ENCODE peak calls at places on chromosome 17, in four cellular contexts. W, A, C and T are unnamed samples.

GRCh38 chr17:66715745-66716156 is 119.2 kb upstream of the CACNG5 start:
- DNase-seq in C (no peak), A (peak; percentile 46), W (no peak), T (no peak)

GRCh38 chr17:73718912-73719311 is 74.7 kb upstream of the SDK2 start:
- DNase-seq in A (no peak), W (no peak), C (no peak), T (no peak)

GRCh38 chr17:30235386-30236296 is at the start of gene SLC6A4:
- DNase-seq in W (no peak), C (no peak), A (no peak), T (no peak)

GRCh38 chr17:72030067-72030899 is 90.5 kb upstream of the SOX9 start:
- DNase-seq in A (peak; percentile 37), C (peak; percentile 15), W (peak; percentile 37), T (peak; percentile 46)

GRCh38 chr17:37392024-37392590 is 14.5 kb downstream of the ACACA start:
- DNase-seq in A (no peak), W (no peak), C (no peak), T (no peak)

GRCh38 chr17:71237903-71238538 is 882.8 kb upstream of the SOX9 start:
- DNase-seq in W (no peak), A (no peak), C (no peak), T (no peak)

GRCh38 chr17:29379084-29379811 is 10.9 kb upstream of the TAOK1 start:
- DNase-seq in C (no peak), A (peak; percentile 37), W (no peak), T (no peak)

GRCh38 chr17:8366231-8366630 is 10.3 kb downstream of the KRABD2 start:
- DNase-seq in A (no peak), C (no peak), W (no peak), T (no peak)

GRCh38 chr17:50533720-50534148 is 1.2 kb downstream of the EPN3 start:
- DNase-seq in A (peak; percentile 89), C (no peak), W (peak; percentile 56), T (no peak)

GRCh38 chr17:81298991-81299733 is 4.1 kb upstream of the SLC38A10 start:
- DNase-seq in A (no peak), W (no peak), C (no peak), T (no peak)

GRCh38 chr17:81298325-81298990 is 3.4 kb upstream of the SLC38A10 start:
- DNase-seq in A (no peak), W (no peak), C (no peak), T (peak; percentile 40)

GRCh38 chr17:81295031-81295677 is at the start of gene SLC38A10:
- DNase-seq in W (peak; percentile 92), A (peak; percentile 96), C (peak; percentile 84), T (peak; percentile 94)

GRCh38 chr17:81294512-81295030 is 536 bp downstream of the SLC38A10 start:
- DNase-seq in C (no peak), W (no peak), A (peak; percentile 53), T (no peak)

DNA sequence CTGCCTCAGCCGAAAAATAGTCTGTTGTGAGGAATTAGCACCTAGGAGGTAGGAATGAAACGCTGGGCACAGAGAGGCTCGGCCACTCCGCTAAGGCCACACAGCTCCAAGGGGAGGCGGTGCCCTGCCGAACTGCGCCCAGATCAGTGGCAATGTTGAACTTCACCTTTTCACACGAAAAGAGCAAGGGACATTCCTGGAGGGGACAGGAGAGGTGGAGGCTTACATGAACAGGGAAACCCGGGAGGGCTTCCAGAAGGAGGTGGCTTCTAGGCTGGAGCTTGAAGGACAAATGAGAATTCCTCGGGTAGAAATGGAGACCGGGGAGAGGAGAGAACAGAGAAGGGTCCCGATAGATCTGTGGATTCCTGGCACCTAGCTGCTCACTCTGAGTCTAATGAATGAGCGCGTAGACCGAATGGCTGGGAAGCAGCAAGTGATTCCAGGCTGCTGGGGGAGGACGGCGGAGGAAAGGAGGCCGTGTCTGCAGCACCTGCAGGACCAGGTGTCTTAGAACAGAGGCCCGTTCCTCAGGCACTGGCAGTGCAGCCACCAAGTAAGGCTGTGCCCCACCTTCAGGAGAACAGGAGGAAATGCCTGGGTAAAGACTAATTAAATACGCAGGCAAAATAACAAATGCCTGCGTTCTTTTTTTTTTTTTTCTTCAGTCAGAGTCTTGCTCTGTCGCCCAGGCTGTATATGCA is 723 bp upstream of the SLC38A10 start:
- DNase-seq in C (no peak), W (no peak), A (peak; percentile 80), T (peak; percentile 60)
- H3K27ac ChIP-seq in C (peak overlapping the region; percentile 99), W (peak overlapping the region; percentile 96), A (peak overlapping the region; percentile 90), T (peak overlapping the region; percentile 95)

DNA sequence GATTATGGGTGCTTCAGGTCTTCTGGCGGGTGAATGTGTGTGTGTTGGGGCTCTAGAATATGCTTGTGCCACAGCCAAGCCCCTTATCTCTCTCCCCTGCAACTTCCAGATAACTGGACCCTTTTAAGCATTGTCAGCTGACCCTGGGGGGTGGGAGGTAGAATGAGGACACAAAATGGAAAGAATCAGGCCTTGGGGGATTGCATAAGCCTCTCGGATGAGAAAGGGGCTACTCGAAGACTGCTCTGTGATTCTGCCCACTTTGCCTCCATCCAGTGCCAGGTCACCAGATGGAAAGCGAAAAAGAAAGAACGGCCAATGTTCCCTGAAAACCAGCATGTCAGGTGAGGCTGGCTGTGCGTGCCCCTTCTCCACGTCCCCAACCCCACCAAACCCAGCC is 13.8 kb downstream of the THRA start:
- DNase-seq in W (no peak), C (no peak), A (no peak), T (no peak)
- H3K27ac ChIP-seq in W (no peak overlapping the region), C (peak overlapping the region; percentile 100), A (no peak overlapping the region), T (peak overlapping the region; percentile 88)

GRCh38 chr17:55237268-55237667 is 27.5 kb upstream of the HLF start:
- DNase-seq in A (no peak), W (no peak), C (no peak), T (no peak)
- H3K27ac ChIP-seq in A (no peak overlapping the region), W (no peak overlapping the region), C (no peak overlapping the region), T (no peak overlapping the region)

GRCh38 chr17:61410100-61410551 is 10.5 kb downstream of the TBX2 start:
- DNase-seq in W (no peak), A (no peak), C (peak; percentile 9), T (no peak)
- H3K27ac ChIP-seq in W (peak overlapping the region; percentile 71), A (peak overlapping the region; percentile 49), C (peak overlapping the region; percentile 71), T (no peak overlapping the region)

GRCh38 chr17:56629450-56630187 is 36.1 kb downstream of the NOG start:
- DNase-seq in W (no peak), A (no peak), C (no peak), T (no peak)

GRCh38 chr17:56635640-56636039 is 42.1 kb downstream of the NOG start:
- DNase-seq in W (no peak), C (no peak), A (no peak), T (no peak)

GRCh38 chr17:56633681-56634080 is 40.2 kb downstream of the NOG start:
- DNase-seq in C (no peak), A (no peak), W (no peak), T (no peak)

GRCh38 chr17:56624947-56625346 is 31.4 kb downstream of the NOG start:
- DNase-seq in W (no peak), C (no peak), A (no peak), T (no peak)

DNA sequence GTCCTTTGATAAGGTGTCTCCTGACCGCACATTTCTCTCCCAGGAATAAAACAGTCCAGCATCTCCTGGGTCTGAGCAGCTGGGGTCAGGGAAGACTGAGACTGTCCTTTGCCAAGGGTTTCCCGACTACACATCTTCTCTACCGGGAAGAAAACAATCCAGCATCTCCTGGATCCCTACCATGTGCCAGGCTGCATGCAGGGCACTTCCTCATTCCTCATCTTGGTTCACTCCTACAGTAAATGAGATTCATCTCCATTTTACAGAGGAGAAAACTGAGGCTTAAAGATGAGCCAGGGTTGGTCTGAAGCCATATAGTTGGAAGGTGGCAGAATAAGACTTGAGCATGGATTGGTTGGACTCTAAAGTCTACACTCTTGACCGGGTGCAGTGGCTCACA is 36.7 kb downstream of the NOG start:
- DNase-seq in A (no peak), W (no peak), C (no peak), T (no peak)
- H3K27ac ChIP-seq in A (no peak overlapping the region), W (no peak overlapping the region), C (no peak overlapping the region), T (no peak overlapping the region)

GRCh38 chr17:64635647-64636305 is 26.3 kb downstream of the SMURF2 start:
- DNase-seq in W (no peak), C (no peak), A (no peak), T (no peak)
- H3K27ac ChIP-seq in W (no peak overlapping the region), C (no peak overlapping the region), A (no peak overlapping the region), T (no peak overlapping the region)

GRCh38 chr17:47278561-47278960 is 24.9 kb downstream of the ITGB3 start:
- DNase-seq in C (no peak), W (no peak), A (no peak), T (no peak)
- H3K27ac ChIP-seq in C (peak overlapping the region; percentile 82), W (peak overlapping the region; percentile 73), A (peak overlapping the region; percentile 61), T (peak overlapping the region; percentile 91)

GRCh38 chr17:75680431-75680830 is 13.3 kb downstream of the SAP30BP start:
- DNase-seq in W (no peak), A (no peak), C (no peak), T (no peak)

GRCh38 chr17:75679706-75680201 is 12.6 kb downstream of the SAP30BP start:
- DNase-seq in A (peak; percentile 64), C (no peak), W (no peak), T (peak; percentile 56)

GRCh38 chr17:75683467-75684041 is 16.4 kb downstream of the SAP30BP start:
- DNase-seq in A (no peak), W (no peak), C (no peak), T (no peak)

GRCh38 chr17:75684249-75684648 is 17.1 kb downstream of the SAP30BP start:
- DNase-seq in C (no peak), A (no peak), W (no peak), T (no peak)

DNA sequence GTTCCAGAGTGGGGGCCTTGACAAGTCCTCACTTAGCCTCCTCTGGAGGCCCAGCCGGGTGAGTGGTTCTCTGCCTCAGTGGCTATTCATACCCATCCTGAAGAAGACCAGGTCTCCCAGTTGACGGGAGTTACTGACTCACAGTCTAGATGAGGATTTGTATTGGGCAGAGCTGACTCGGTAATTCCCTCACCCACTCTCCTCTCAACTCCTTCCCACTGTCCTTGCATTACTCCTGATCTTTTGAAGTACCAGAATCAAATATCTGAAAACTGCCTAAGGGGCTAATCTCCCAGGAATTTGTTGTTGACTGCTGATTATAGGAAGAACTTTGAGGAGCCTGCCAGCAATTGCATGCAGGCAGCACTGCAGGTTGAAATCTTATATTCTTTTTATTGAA is 14.2 kb downstream of the SAP30BP start:
- DNase-seq in A (no peak), W (no peak), C (no peak), T (no peak)
- H3K27ac ChIP-seq in A (no peak overlapping the region), W (peak overlapping the region; percentile 16), C (no peak overlapping the region), T (no peak overlapping the region)

GRCh38 chr17:27386206-27387075 is 69.8 kb upstream of the KSR1 start:
- DNase-seq in W (no peak), A (no peak), C (no peak), T (no peak)

GRCh38 chr17:27382025-27382424 is 74.2 kb upstream of the KSR1 start:
- DNase-seq in A (no peak), C (no peak), W (no peak), T (no peak)

GRCh38 chr17:27385626-27386025 is 70.6 kb upstream of the KSR1 start:
- DNase-seq in A (no peak), W (no peak), C (no peak), T (no peak)

GRCh38 chr17:27384261-27384701 is 72.0 kb upstream of the KSR1 start:
- DNase-seq in W (peak; percentile 73), A (no peak), C (peak; percentile 76), T (no peak)

DNA sequence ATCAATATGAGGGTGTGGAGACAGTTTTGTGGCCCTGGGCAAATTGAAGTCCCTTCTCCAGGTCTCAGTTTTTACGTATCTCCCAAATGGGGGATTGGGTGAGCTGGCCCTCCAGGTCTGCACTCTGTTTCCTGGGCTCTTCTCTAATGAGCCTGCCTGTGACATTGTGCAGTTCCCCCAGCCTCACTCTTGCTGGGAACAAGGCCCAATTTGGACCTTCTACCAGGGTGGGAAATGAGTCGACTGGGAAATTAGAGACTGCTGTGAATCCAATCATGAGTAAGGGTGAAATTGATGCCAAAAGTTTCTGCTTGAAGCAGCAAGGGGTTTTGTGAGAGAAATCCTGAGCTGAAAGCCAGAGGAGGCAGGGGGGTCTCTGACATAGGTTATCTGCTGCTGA is 71.5 kb upstream of the KSR1 start:
- DNase-seq in C (no peak), W (no peak), A (no peak), T (no peak)
- H3K27ac ChIP-seq in C (peak overlapping the region; percentile 29), W (peak overlapping the region; percentile 53), A (no peak overlapping the region), T (peak overlapping the region; percentile 69)